ENCODE peak calls at places on chromosomes 16 and 17, in nine cellular contexts. One of them, this sample, is unnamed.

GRCh38 chr17:71966055-71966454 is 154.8 kb upstream of the SOX9 start:
- DNase-seq in AML-193: no peak
- DNase-seq in natural killer cell treated with Interleukin-12 subunit alpha and Interleukin-12 subunit beta and Interleukin-15 and Interleukin-18, amount 100 ng/mL, for 72 hours: no peak
- DNase-seq in substantia nigra: no peak
- DNase-seq in amygdala: no peak
- DNase-seq in T-helper 2 cell: no peak
- DNase-seq in naive thymus-derived CD8-positive, alpha-beta T cell: no peak
- DNase-seq in T-cell: no peak
- DNase-seq in activated CD4-positive, alpha-beta T cell treated with anti-CD3 and anti-CD28 coated beads, Interleukin-2, amount 50 U/mL, for 1 hour: no peak
- DNase-seq in this sample: no peak

GRCh38 chr16:80804061-80804450 is 342 bp downstream of the CDYL2 start:
- DNase-seq in amygdala: peak
- DNase-seq in T-helper 2 cell: peak
- DNase-seq in substantia nigra: no peak
- DNase-seq in activated CD4-positive, alpha-beta T cell treated with anti-CD3 and anti-CD28 coated beads, Interleukin-2, amount 50 U/mL, for 1 hour: peak
- DNase-seq in natural killer cell treated with Interleukin-12 subunit alpha and Interleukin-12 subunit beta and Interleukin-15 and Interleukin-18, amount 100 ng/mL, for 72 hours: no peak
- DNase-seq in T-cell: peak
- DNase-seq in AML-193: no peak
- DNase-seq in naive thymus-derived CD8-positive, alpha-beta T cell: peak
- DNase-seq in this sample: no peak

GRCh38 chr17:67322039-67322787 is 44.2 kb downstream of the PSMD12 start:
- DNase-seq in T-helper 2 cell: no peak
- DNase-seq in activated CD4-positive, alpha-beta T cell treated with anti-CD3 and anti-CD28 coated beads, Interleukin-2, amount 50 U/mL, for 1 hour: no peak
- DNase-seq in naive thymus-derived CD8-positive, alpha-beta T cell: no peak
- DNase-seq in amygdala: no peak
- DNase-seq in substantia nigra: no peak
- DNase-seq in T-cell: no peak
- DNase-seq in AML-193: no peak
- DNase-seq in natural killer cell treated with Interleukin-12 subunit alpha and Interleukin-12 subunit beta and Interleukin-15 and Interleukin-18, amount 100 ng/mL, for 72 hours: no peak
- DNase-seq in this sample: no peak

GRCh38 chr16:62741692-62742091 is 705.5 kb upstream of the CDH8 start:
- DNase-seq in T-helper 2 cell: no peak
- DNase-seq in T-cell: no peak
- DNase-seq in amygdala: no peak
- DNase-seq in activated CD4-positive, alpha-beta T cell treated with anti-CD3 and anti-CD28 coated beads, Interleukin-2, amount 50 U/mL, for 1 hour: no peak
- DNase-seq in substantia nigra: no peak
- DNase-seq in natural killer cell treated with Interleukin-12 subunit alpha and Interleukin-12 subunit beta and Interleukin-15 and Interleukin-18, amount 100 ng/mL, for 72 hours: no peak
- DNase-seq in naive thymus-derived CD8-positive, alpha-beta T cell: no peak
- DNase-seq in AML-193: no peak
- DNase-seq in this sample: no peak

GRCh38 chr16:89921699-89922476 is 1.3 kb upstream of the TUBB3 start:
- DNase-seq in T-helper 2 cell: no peak
- DNase-seq in natural killer cell treated with Interleukin-12 subunit alpha and Interleukin-12 subunit beta and Interleukin-15 and Interleukin-18, amount 100 ng/mL, for 72 hours: peak
- DNase-seq in naive thymus-derived CD8-positive, alpha-beta T cell: no peak
- DNase-seq in activated CD4-positive, alpha-beta T cell treated with anti-CD3 and anti-CD28 coated beads, Interleukin-2, amount 50 U/mL, for 1 hour: no peak
- DNase-seq in AML-193: no peak
- DNase-seq in substantia nigra: no peak
- DNase-seq in T-cell: no peak
- DNase-seq in amygdala: no peak
- DNase-seq in this sample: peak

GRCh38 chr17:1087381-1088241 is 90.7 kb downstream of the TIMM22 start:
- DNase-seq in T-helper 2 cell: no peak
- DNase-seq in naive thymus-derived CD8-positive, alpha-beta T cell: no peak
- DNase-seq in activated CD4-positive, alpha-beta T cell treated with anti-CD3 and anti-CD28 coated beads, Interleukin-2, amount 50 U/mL, for 1 hour: no peak
- DNase-seq in amygdala: peak
- DNase-seq in substantia nigra: peak
- DNase-seq in AML-193: no peak
- DNase-seq in natural killer cell treated with Interleukin-12 subunit alpha and Interleukin-12 subunit beta and Interleukin-15 and Interleukin-18, amount 100 ng/mL, for 72 hours: no peak
- DNase-seq in T-cell: no peak
- DNase-seq in this sample: peak

GRCh38 chr17:6749519-6749918 is 6.3 kb upstream of the XAF1 start:
- DNase-seq in activated CD4-positive, alpha-beta T cell treated with anti-CD3 and anti-CD28 coated beads, Interleukin-2, amount 50 U/mL, for 1 hour: no peak
- DNase-seq in substantia nigra: no peak
- DNase-seq in T-helper 2 cell: no peak
- DNase-seq in AML-193: no peak
- DNase-seq in naive thymus-derived CD8-positive, alpha-beta T cell: no peak
- DNase-seq in T-cell: no peak
- DNase-seq in natural killer cell treated with Interleukin-12 subunit alpha and Interleukin-12 subunit beta and Interleukin-15 and Interleukin-18, amount 100 ng/mL, for 72 hours: no peak
- DNase-seq in amygdala: no peak
- DNase-seq in this sample: no peak

GRCh38 chr16:58022601-58023371 is 2.8 kb upstream of the MMP15 start:
- DNase-seq in natural killer cell treated with Interleukin-12 subunit alpha and Interleukin-12 subunit beta and Interleukin-15 and Interleukin-18, amount 100 ng/mL, for 72 hours: no peak
- DNase-seq in naive thymus-derived CD8-positive, alpha-beta T cell: no peak
- DNase-seq in AML-193: no peak
- DNase-seq in T-helper 2 cell: no peak
- DNase-seq in activated CD4-positive, alpha-beta T cell treated with anti-CD3 and anti-CD28 coated beads, Interleukin-2, amount 50 U/mL, for 1 hour: no peak
- DNase-seq in T-cell: no peak
- DNase-seq in substantia nigra: no peak
- DNase-seq in amygdala: peak
- DNase-seq in this sample: no peak

GRCh38 chr16:9297437-9298113 is 206.1 kb downstream of the HAPSTR1 start:
- DNase-seq in natural killer cell treated with Interleukin-12 subunit alpha and Interleukin-12 subunit beta and Interleukin-15 and Interleukin-18, amount 100 ng/mL, for 72 hours: no peak
- DNase-seq in T-cell: no peak
- DNase-seq in substantia nigra: no peak
- DNase-seq in naive thymus-derived CD8-positive, alpha-beta T cell: no peak
- DNase-seq in AML-193: no peak
- DNase-seq in amygdala: peak
- DNase-seq in T-helper 2 cell: no peak
- DNase-seq in activated CD4-positive, alpha-beta T cell treated with anti-CD3 and anti-CD28 coated beads, Interleukin-2, amount 50 U/mL, for 1 hour: no peak
- DNase-seq in this sample: peak

GRCh38 chr17:46977348-46977747 is 1.7 kb downstream of the RPRML start:
- DNase-seq in T-helper 2 cell: no peak
- DNase-seq in substantia nigra: no peak
- DNase-seq in natural killer cell treated with Interleukin-12 subunit alpha and Interleukin-12 subunit beta and Interleukin-15 and Interleukin-18, amount 100 ng/mL, for 72 hours: no peak
- DNase-seq in activated CD4-positive, alpha-beta T cell treated with anti-CD3 and anti-CD28 coated beads, Interleukin-2, amount 50 U/mL, for 1 hour: no peak
- DNase-seq in naive thymus-derived CD8-positive, alpha-beta T cell: no peak
- DNase-seq in AML-193: no peak
- DNase-seq in T-cell: no peak
- DNase-seq in amygdala: no peak
- DNase-seq in this sample: no peak

GRCh38 chr17:59333845-59334244 is 2.4 kb downstream of the YPEL2 start:
- DNase-seq in T-helper 2 cell: no peak
- DNase-seq in amygdala: no peak
- DNase-seq in naive thymus-derived CD8-positive, alpha-beta T cell: no peak
- DNase-seq in AML-193: no peak
- DNase-seq in activated CD4-positive, alpha-beta T cell treated with anti-CD3 and anti-CD28 coated beads, Interleukin-2, amount 50 U/mL, for 1 hour: no peak
- DNase-seq in T-cell: no peak
- DNase-seq in natural killer cell treated with Interleukin-12 subunit alpha and Interleukin-12 subunit beta and Interleukin-15 and Interleukin-18, amount 100 ng/mL, for 72 hours: no peak
- DNase-seq in substantia nigra: no peak
- DNase-seq in this sample: no peak

GRCh38 chr17:50817142-50817751 is 18.1 kb upstream of the WFIKKN2 start:
- DNase-seq in amygdala: no peak
- DNase-seq in activated CD4-positive, alpha-beta T cell treated with anti-CD3 and anti-CD28 coated beads, Interleukin-2, amount 50 U/mL, for 1 hour: peak
- DNase-seq in AML-193: no peak
- DNase-seq in naive thymus-derived CD8-positive, alpha-beta T cell: peak
- DNase-seq in natural killer cell treated with Interleukin-12 subunit alpha and Interleukin-12 subunit beta and Interleukin-15 and Interleukin-18, amount 100 ng/mL, for 72 hours: no peak
- DNase-seq in substantia nigra: no peak
- DNase-seq in T-cell: peak
- DNase-seq in T-helper 2 cell: peak
- DNase-seq in this sample: no peak

This sample was measured in C1 segment of cervical spinal cord.